ENCODE peak calls at places on chromosomes 13 and 19, in four cellular contexts. P, W, N and V are unnamed samples. For H3K36me3, the result is how much of the 10 kb centered on the place peaks cover.

GRCh38 chr13:110390572-110390971 is 83.5 kb downstream of the COL4A2 start:
- DNase-seq in N (no peak), W (no peak), P (peak), V (no peak)

GRCh38 chr13:27679896-27680295 is 58.2 kb downstream of the POLR1D start:
- DNase-seq in W (no peak), N (no peak), P (no peak), V (no peak)

GRCh38 chr13:30153871-30154426 is 153.4 kb downstream of the KATNAL1 start:
- DNase-seq in W (no peak), P (no peak), N (no peak), V (no peak)

GRCh38 chr13:37058801-37059135 is 720 bp downstream of the SUPT20H start:
- DNase-seq in W (no peak), P (no peak), N (no peak), V (no peak)

GRCh38 chr13:30780338-30780981 is 45.1 kb downstream of the ALOX5AP start:
- DNase-seq in P (no peak), N (no peak), W (no peak), V (no peak)

GRCh38 chr19:19595171-19595701 is 23.3 kb downstream of the PBX4 start:
- DNase-seq in P (no peak), W (no peak), N (no peak), V (peak)

GRCh38 chr13:113975416-113975815 is 1.5 kb upstream of the C13orf46 start:
- DNase-seq in P (no peak), W (no peak), N (no peak), V (no peak)

GRCh38 chr19:3397266-3398022 is 31.1 kb downstream of the NFIC start:
- DNase-seq in W (no peak), N (no peak), P (no peak), V (no peak)

GRCh38 chr19:42143341-42144234 is 11.3 kb upstream of the POU2F2 start:
- DNase-seq in W (no peak), N (no peak), P (no peak), V (no peak)

GRCh38 chr19:5308471-5309437 is 31.9 kb downstream of the PTPRS start:
- DNase-seq in W (peak), P (peak), N (peak), V (peak)
- TF ChIP-seq POLR2A in W (peak), P (peak), N (peak), V (peak)

GRCh38 chr13:75341025-75341424 is 140.9 kb downstream of the TBC1D4 start:
- DNase-seq in W (no peak), N (no peak), P (no peak), V (no peak)

GRCh38 chr13:75334634-75335447 is 147.1 kb downstream of the TBC1D4 start:
- DNase-seq in W (no peak), P (no peak), N (no peak), V (no peak)

GRCh38 chr13:75345191-75345590 is 136.8 kb downstream of the TBC1D4 start:
- DNase-seq in P (no peak), N (no peak), W (no peak), V (no peak)

DNA sequence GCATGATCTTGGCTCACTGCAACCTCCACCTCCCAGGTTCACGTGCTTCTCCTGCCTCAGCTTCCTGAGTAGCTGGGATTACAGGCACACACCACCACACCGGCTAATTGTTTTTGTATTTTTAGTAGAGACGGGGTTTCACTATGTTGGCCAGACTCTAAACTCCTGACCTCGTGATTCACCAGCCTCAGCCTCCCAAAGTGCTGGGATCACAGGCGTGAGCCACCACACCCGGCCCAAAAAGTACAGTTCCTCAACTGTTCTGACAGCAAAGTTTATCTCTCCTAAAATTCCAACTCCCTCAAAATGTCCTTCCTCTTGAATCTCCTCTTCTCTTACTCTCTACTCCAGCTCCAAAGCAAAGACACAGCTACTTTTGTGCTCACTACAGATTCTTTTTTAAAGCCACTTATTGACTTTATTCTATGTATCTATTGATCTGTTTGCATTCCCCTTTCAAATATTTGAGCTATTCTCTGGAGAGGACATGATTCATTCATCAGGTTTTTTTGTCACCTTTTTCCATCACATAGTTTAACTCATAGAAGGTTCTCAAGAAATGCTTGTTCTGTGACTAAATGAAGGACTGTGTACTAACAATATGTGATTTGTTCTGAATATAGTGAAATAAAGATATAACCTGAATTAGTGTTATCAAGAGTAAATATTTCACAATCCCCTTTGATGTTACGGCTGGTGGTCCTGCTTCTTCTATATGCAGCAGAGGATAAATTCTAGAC is 142.2 kb downstream of the TBC1D4 start:
- DNase-seq in P (no peak), N (no peak), W (no peak), V (no peak)
- H3K36me3 ChIP-seq in P (under half), N (under half), W (under half), V (under half)

GRCh38 chr19:1270168-1270853 is 1.2 kb downstream of the CIRBP start:
- DNase-seq in W (no peak), P (no peak), N (no peak), V (peak)
- TF ChIP-seq POLR2A in W (no peak), P (no peak), N (no peak), V (no peak)

GRCh38 chr19:45715139-45715538 is 15.6 kb downstream of the FBXO46 start:
- DNase-seq in W (no peak), N (no peak), P (no peak), V (no peak)

GRCh38 chr19:45713141-45713540 is 17.6 kb downstream of the FBXO46 start:
- DNase-seq in P (no peak), N (no peak), W (no peak), V (no peak)

GRCh38 chr19:45711851-45712698 is 18.6 kb downstream of the FBXO46 start:
- DNase-seq in N (no peak), P (no peak), W (peak), V (no peak)

GRCh38 chr19:45710731-45711130 is 18.3 kb downstream of the QPCTL start:
- DNase-seq in N (no peak), P (no peak), W (no peak), V (no peak)

DNA sequence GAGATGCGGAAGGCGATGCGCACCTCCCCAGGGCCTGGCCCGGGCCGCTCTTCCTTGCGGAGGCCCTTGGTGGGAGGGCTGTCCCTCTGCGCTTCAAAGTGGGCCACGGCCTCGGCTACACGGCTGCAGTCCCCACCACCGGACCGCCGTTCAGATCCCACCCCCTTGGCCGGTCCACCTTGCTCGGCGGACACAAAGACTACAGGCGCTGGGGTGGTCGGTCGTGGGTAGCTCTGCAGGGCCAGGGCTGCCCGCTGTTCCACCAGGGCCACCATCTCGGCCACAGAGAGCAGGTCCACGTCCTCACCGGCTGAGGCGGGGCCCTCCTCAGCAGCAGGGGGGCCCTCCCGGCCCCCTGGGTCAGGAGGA is 18.0 kb downstream of the FBXO46 start:
- DNase-seq in N (no peak), P (no peak), W (no peak), V (no peak)
- H3K36me3 ChIP-seq in N (under half), P (under half), W (under half), V (under half)

GRCh38 chr13:73141292-73141771 is 82.5 kb downstream of the KLF5 start:
- DNase-seq in P (no peak), N (no peak), W (no peak), V (no peak)
- TF ChIP-seq POLR2A in P (no peak), N (no peak), W (no peak), V (no peak)

DNA sequence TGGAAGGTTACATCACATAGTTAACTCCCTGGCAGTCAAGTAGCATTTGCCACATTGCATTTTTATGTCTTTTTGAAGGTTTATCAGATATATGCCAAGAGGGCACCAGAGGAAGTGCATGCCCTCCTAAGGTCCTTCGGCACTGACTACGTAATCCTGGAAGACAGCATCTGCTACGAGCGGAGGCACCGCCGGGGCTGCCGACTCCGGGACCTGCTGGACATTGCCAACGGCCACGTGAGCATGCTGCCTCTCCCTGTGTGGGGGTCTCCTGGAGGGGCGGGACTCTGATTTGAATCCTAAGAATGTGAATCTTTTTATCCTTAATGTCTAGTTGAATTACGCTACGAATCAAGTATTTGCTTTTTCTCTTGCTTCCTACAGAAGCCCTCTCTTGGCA is 74.8 kb downstream of the DPY19L3 start:
- DNase-seq in P (no peak), N (no peak), W (no peak), V (no peak)
- H3K36me3 ChIP-seq in P (under half), N (under half), W (under half), V (under half)

GRCh38 chr19:56814656-56815055 is 25.9 kb downstream of the PEG3 start:
- DNase-seq in W (no peak), P (no peak), N (no peak), V (no peak)
- TF ChIP-seq POLR2A in W (no peak), P (no peak), N (no peak), V (no peak)